ENCODE peak calls at places on chromosomes 1 and 21, in four cellular contexts. L is activated CD4-positive, alpha-beta T cell treated with anti-CD3 and anti-CD28 coated beads for 24 hours; H is cardiac fibroblast; M is right atrium auricular region. R is an unnamed sample.

GRCh38 chr21:24045775-24046215 is 1561.5 kb downstream of the MRPL39 start:
- DNase-seq in L (no peak), M (peak; percentile 77), H (peak; percentile 98), R (peak; percentile 64)

GRCh38 chr1:54928327-54928726 is 41.3 kb upstream of the DHCR24 start:
- DNase-seq in H (no peak), L (no peak), M (no peak), R (no peak)

GRCh38 chr1:17605582-17606344 is 66.3 kb downstream of the ARHGEF10L start:
- DNase-seq in M (no peak), L (no peak), H (peak; percentile 37), R (no peak)

GRCh38 chr1:94608852-94609570 is 67.5 kb upstream of the F3 start:
- DNase-seq in H (no peak), L (no peak), M (no peak), R (no peak)

GRCh38 chr1:1385931-1386330 is 10.9 kb upstream of the AURKAIP1 start:
- DNase-seq in M (no peak), L (no peak), H (no peak), R (no peak)

GRCh38 chr1:162835157-162835899 is 25.6 kb downstream of the CCDC190 start:
- DNase-seq in L (no peak), H (peak; percentile 22), M (no peak), R (no peak)

GRCh38 chr1:149903836-149904491 is 4.6 kb downstream of the BOLA1 start:
- DNase-seq in M (no peak), H (no peak), L (no peak), R (no peak)

GRCh38 chr1:42177551-42177981 is 13.0 kb upstream of the GUCA2A start:
- DNase-seq in L (no peak), M (no peak), H (peak; percentile 72), R (peak; percentile 58)

GRCh38 chr1:27572679-27573426 is 31.1 kb downstream of the AHDC1 start:
- DNase-seq in L (no peak), M (peak; percentile 75), H (peak; percentile 61), R (no peak)

GRCh38 chr1:84141177-84142003 is 2.7 kb upstream of the PRKACB start:
- DNase-seq in L (no peak), H (peak; percentile 47), M (no peak), R (no peak)

GRCh38 chr1:211643324-211644212 is 31.9 kb downstream of the NEK2 start:
- DNase-seq in L (no peak), M (peak; percentile 61), H (no peak), R (peak; percentile 60)

GRCh38 chr1:64686828-64687724 is 57.8 kb upstream of the RAVER2 start:
- DNase-seq in H (peak; percentile 81), L (no peak), M (no peak), R (no peak)

GRCh38 chr1:232667781-232668101 is 37.8 kb upstream of the SIPA1L2 start:
- DNase-seq in M (no peak), L (no peak), H (no peak), R (no peak)

GRCh38 chr1:41474490-41475271 is 9.8 kb downstream of the EDN2 start:
- DNase-seq in L (no peak), M (no peak), H (no peak), R (no peak)

GRCh38 chr1:58739851-58740466 is 40.1 kb upstream of the MYSM1 start:
- DNase-seq in H (peak; percentile 81), L (peak; percentile 35), M (no peak), R (no peak)

GRCh38 chr1:53409695-53410094 is 49.5 kb upstream of the DMRTB1 start:
- DNase-seq in M (no peak), L (no peak), H (no peak), R (no peak)

GRCh38 chr1:21577324-21577723 is 68.1 kb downstream of the ALPL start:
- DNase-seq in M (no peak), L (no peak), H (no peak), R (no peak)

GRCh38 chr1:55310517-55310927 is 95.4 kb upstream of the USP24 start:
- DNase-seq in H (peak; percentile 99), L (no peak), M (no peak), R (no peak)

GRCh38 chr1:60386259-60386658 is 312.7 kb upstream of the C1orf87 start:
- DNase-seq in L (no peak), M (no peak), H (peak; percentile 31), R (no peak)

GRCh38 chr1:228283476-228284147 is 75.8 kb downstream of the OBSCN start:
- DNase-seq in L (no peak), H (no peak), M (no peak), R (no peak)

GRCh38 chr1:225654277-225654597 is 1.3 kb upstream of the ENAH start:
- DNase-seq in L (no peak), M (no peak), H (peak; percentile 28), R (no peak)

GRCh38 chr1:214976665-214977064 is 105.9 kb upstream of the KCNK2 start:
- DNase-seq in H (no peak), L (no peak), M (no peak), R (no peak)

GRCh38 chr21:10272216-10272615 is 249.2 kb upstream of the TPTE start:
- DNase-seq in L (no peak), M (peak; percentile 26), H (peak; percentile 13), R (peak; percentile 22)

GRCh38 chr1:26070808-26071342 is 3.4 kb upstream of the TRIM63 start:
- DNase-seq in H (no peak), M (no peak), L (no peak), R (no peak)

GRCh38 chr1:209747580-209748262 is 8.1 kb upstream of the TRAF3IP3 start:
- DNase-seq in H (peak; percentile 96), L (peak; percentile 79), M (peak; percentile 95), R (peak; percentile 95)

GRCh38 chr1:147669475-147670318 is 627 bp downstream of the ACP6 start:
- DNase-seq in L (peak; percentile 23), M (peak; percentile 60), H (peak; percentile 57), R (peak; percentile 56)

GRCh38 chr1:167722152-167722869 is 529 bp downstream of the MPZL1 start:
- DNase-seq in H (peak; percentile 47), L (no peak), M (no peak), R (peak; percentile 35)

GRCh38 chr1:85612704-85613361 is 32.3 kb downstream of the CCN1 start:
- DNase-seq in M (no peak), L (no peak), H (peak; percentile 96), R (peak; percentile 69)

GRCh38 chr1:92695104-92695503 is 89.8 kb downstream of the EVI5 start:
- DNase-seq in M (no peak), H (no peak), L (no peak), R (no peak)

GRCh38 chr1:159940006-159940620 is 5.3 kb downstream of the IGSF9 start:
- DNase-seq in M (no peak), L (no peak), H (no peak), R (no peak)

R was measured in lung.